ENCODE peak calls at places on chromosomes 3 and 15, in nine cellular contexts. V is activated effector memory CD4-positive, alpha-beta T cell treated with Interleukin-2 at 50 U/mL for 16 hours; D is iris pigment epithelial cell; R is GM20000; Y is transverse colon; H is NCI-H1436; I is H9; B is mucosa of gallbladder; K is activated T-cell treated with anti-CD3 and anti-CD28 coated beads for 1 hour. P is an unnamed sample.

GRCh38 chr3:10956991-10957390 is 35.6 kb upstream of the SLC6A1 start:
- DNase-seq in V (no peak), D (no peak), R (no peak), Y (no peak), H (no peak), I (no peak), B (no peak), K (no peak), P (no peak)

GRCh38 chr15:74240002-74240568 is 4.0 kb downstream of the CCDC33 start:
- DNase-seq in V (no peak), D (peak), R (no peak), Y (peak), H (peak), I (peak), B (peak), K (no peak), P (peak)

GRCh38 chr3:126480864-126481263 is 5.2 kb upstream of the ZXDC start:
- DNase-seq in V (no peak), D (no peak), R (no peak), Y (no peak), H (no peak), I (no peak), B (no peak), K (no peak), P (no peak)

GRCh38 chr3:61903074-61903473 is 341.7 kb downstream of the PTPRG start:
- DNase-seq in V (no peak), D (no peak), R (no peak), Y (no peak), H (no peak), I (no peak), B (no peak), K (no peak), P (no peak)

GRCh38 chr15:32908135-32908801 is 190.5 kb downstream of the GREM1 start:
- DNase-seq in V (no peak), D (peak), R (peak), Y (peak), H (no peak), I (no peak), B (peak), K (no peak), P (no peak)

GRCh38 chr3:150511096-150511670 is 35.1 kb downstream of the SERP1 start:
- DNase-seq in V (no peak), D (no peak), R (no peak), Y (no peak), H (no peak), I (no peak), B (no peak), K (no peak), P (no peak)

GRCh38 chr3:190058486-190059241 is 62.0 kb downstream of the P3H2 start:
- DNase-seq in V (no peak), D (peak), R (no peak), Y (no peak), H (no peak), I (no peak), B (no peak), K (no peak), P (no peak)

GRCh38 chr3:47431225-47431624 is 44.5 kb downstream of the SCAP start:
- DNase-seq in V (no peak), D (no peak), R (no peak), Y (no peak), H (no peak), I (no peak), B (no peak), K (no peak), P (no peak)

GRCh38 chr15:77549552-77550274 is 83.0 kb downstream of the LINGO1 start:
- DNase-seq in V (no peak), D (no peak), R (no peak), Y (no peak), H (no peak), I (no peak), B (no peak), K (no peak), P (no peak)

GRCh38 chr3:61315874-61316273 is 64.6 kb upstream of the FHIT start:
- DNase-seq in V (no peak), D (peak), R (no peak), Y (no peak), H (no peak), I (peak), B (peak), K (no peak), P (peak)

GRCh38 chr3:169241575-169241927 is 422.0 kb downstream of the MECOM start:
- DNase-seq in V (no peak), D (peak), R (no peak), Y (no peak), H (no peak), I (no peak), B (no peak), K (no peak), P (no peak)

GRCh38 chr15:66789029-66790025 is 87.3 kb downstream of the SMAD6 start:
- DNase-seq in V (no peak), D (peak), R (no peak), Y (peak), H (no peak), I (peak), B (peak), K (no peak), P (no peak)

GRCh38 chr15:75685195-75685594 is 27.5 kb downstream of the CSPG4 start:
- DNase-seq in V (no peak), D (no peak), R (no peak), Y (no peak), H (no peak), I (no peak), B (no peak), K (no peak), P (no peak)

GRCh38 chr3:16533928-16534913 is 20.7 kb upstream of the RFTN1 start:
- DNase-seq in V (no peak), D (no peak), R (no peak), Y (no peak), H (peak), I (no peak), B (no peak), K (no peak), P (no peak)

GRCh38 chr3:11612515-11613184 is 31.1 kb downstream of the VGLL4 start:
- DNase-seq in V (no peak), D (no peak), R (no peak), Y (no peak), H (no peak), I (no peak), B (no peak), K (no peak), P (no peak)

GRCh38 chr3:4395448-4395847 is 71.6 kb downstream of the SUMF1 start:
- DNase-seq in V (no peak), D (peak), R (no peak), Y (no peak), H (no peak), I (no peak), B (no peak), K (no peak), P (no peak)

GRCh38 chr3:72748659-72749058 is 99.6 kb downstream of the SHQ1 start:
- DNase-seq in V (no peak), D (no peak), R (no peak), Y (peak), H (no peak), I (no peak), B (no peak), K (no peak), P (no peak)

GRCh38 chr3:194517333-194517732 is 30.5 kb upstream of the ATP13A3 start:
- DNase-seq in V (no peak), D (no peak), R (no peak), Y (no peak), H (no peak), I (no peak), B (no peak), K (no peak), P (no peak)

GRCh38 chr3:162765524-162765923 is 1268.9 kb downstream of the OTOL1 start:
- DNase-seq in V (no peak), D (no peak), R (no peak), Y (no peak), H (no peak), I (no peak), B (no peak), K (no peak), P (no peak)

GRCh38 chr3:57559526-57559925 is 3.5 kb downstream of the PDE12 start:
- DNase-seq in V (no peak), D (peak), R (no peak), Y (no peak), H (no peak), I (no peak), B (no peak), K (no peak), P (no peak)

GRCh38 chr3:36992806-36993325 is at the start of gene EPM2AIP1:
- DNase-seq in V (no peak), D (peak), R (peak), Y (no peak), H (no peak), I (no peak), B (no peak), K (no peak), P (no peak)

GRCh38 chr3:5427938-5428337 is 240.4 kb downstream of the EDEM1 start:
- DNase-seq in V (no peak), D (no peak), R (no peak), Y (no peak), H (no peak), I (no peak), B (no peak), K (no peak), P (no peak)

GRCh38 chr3:184748219-184749135 is 36.6 kb upstream of the MAGEF1 start:
- DNase-seq in V (no peak), D (no peak), R (peak), Y (no peak), H (peak), I (peak), B (no peak), K (no peak), P (peak)

GRCh38 chr15:45377630-45378148 is 655 bp downstream of the GATM start:
- DNase-seq in V (no peak), D (peak), R (peak), Y (peak), H (no peak), I (peak), B (no peak), K (no peak), P (peak)

GRCh38 chr3:61718565-61718964 is 157.2 kb downstream of the PTPRG start:
- DNase-seq in V (no peak), D (no peak), R (no peak), Y (no peak), H (no peak), I (no peak), B (no peak), K (no peak), P (no peak)

GRCh38 chr3:31197941-31198340 is 303.5 kb upstream of the GADL1 start:
- DNase-seq in V (no peak), D (no peak), R (no peak), Y (peak), H (no peak), I (no peak), B (no peak), K (no peak), P (peak)

GRCh38 chr3:150376001-150376848 is 31.9 kb upstream of the TSC22D2 start:
- DNase-seq in V (no peak), D (peak), R (no peak), Y (no peak), H (no peak), I (no peak), B (no peak), K (no peak), P (no peak)

GRCh38 chr3:151209652-151210051 is 6.6 kb upstream of the GPR171 start:
- DNase-seq in V (no peak), D (no peak), R (no peak), Y (no peak), H (no peak), I (no peak), B (no peak), K (no peak), P (no peak)

GRCh38 chr3:28033059-28033784 is 208.2 kb upstream of the CMC1 start:
- DNase-seq in V (no peak), D (no peak), R (no peak), Y (no peak), H (no peak), I (no peak), B (no peak), K (no peak), P (no peak)

GRCh38 chr3:53688989-53689388 is 157.2 kb downstream of the CHDH start:
- DNase-seq in V (no peak), D (no peak), R (no peak), Y (no peak), H (no peak), I (no peak), B (no peak), K (no peak), P (no peak)

GRCh38 chr15:41917767-41918430 is 24.0 kb upstream of the SPTBN5 start:
- DNase-seq in V (no peak), D (peak), R (no peak), Y (no peak), H (no peak), I (no peak), B (peak), K (no peak), P (no peak)

GRCh38 chr3:52520716-52521487 is 12.8 kb downstream of the NT5DC2 start:
- DNase-seq in V (no peak), D (no peak), R (no peak), Y (no peak), H (no peak), I (no peak), B (no peak), K (no peak), P (no peak)

GRCh38 chr15:62986948-62987347 is 55.6 kb upstream of the TPM1 start:
- DNase-seq in V (no peak), D (no peak), R (no peak), Y (no peak), H (no peak), I (no peak), B (no peak), K (no peak), P (no peak)

GRCh38 chr3:69385723-69386483 is at the start of gene FRMD4B:
- DNase-seq in V (no peak), D (peak), R (peak), Y (peak), H (no peak), I (peak), B (peak), K (no peak), P (peak)

GRCh38 chr3:109346099-109346498 is 8.8 kb upstream of the DPPA4 start:
- DNase-seq in V (no peak), D (no peak), R (no peak), Y (no peak), H (no peak), I (no peak), B (no peak), K (no peak), P (no peak)

GRCh38 chr3:169759256-169759655 is 5.6 kb downstream of the TERC start:
- DNase-seq in V (no peak), D (peak), R (no peak), Y (no peak), H (no peak), I (no peak), B (no peak), K (no peak), P (no peak)

GRCh38 chr3:71423151-71423906 is 160.2 kb downstream of the FOXP1 start:
- DNase-seq in V (no peak), D (peak), R (no peak), Y (no peak), H (no peak), I (no peak), B (no peak), K (no peak), P (no peak)